ENCODE peak calls at places on chromosomes 12 and 14, in six cellular contexts. M is pancreas, U is mesothelial cell of epicardium, A is HT-29, E is posterior cingulate gyrus, N is ecto neural progenitor cell. D is an unnamed sample.

GRCh38 chr12:67426067-67426466 is 156.9 kb downstream of the CAND1 start:
- DNase-seq in U (no peak), E (no peak), N (no peak), A (no peak), M (peak; percentile 33), D (no peak)

GRCh38 chr12:2311001-2311778 is 258.4 kb downstream of the CACNA1C start:
- DNase-seq in A (no peak), E (no peak), U (no peak), M (no peak), N (no peak), D (no peak)

GRCh38 chr12:92467886-92468285 is 234.9 kb upstream of the PLEKHG7 start:
- DNase-seq in U (no peak), E (no peak), M (no peak), A (no peak), N (no peak), D (no peak)

GRCh38 chr12:132352896-132353800 is 23.8 kb upstream of the GALNT9 start:
- DNase-seq in M (no peak), U (no peak), N (no peak), E (peak; percentile 80), A (no peak), D (no peak)

GRCh38 chr14:54784657-54785056 is 118.0 kb downstream of the GCH1 start:
- DNase-seq in N (no peak), U (no peak), E (peak; percentile 39), A (no peak), M (no peak), D (no peak)

GRCh38 chr14:56119221-56119967 is 1.2 kb downstream of the PELI2 start:
- DNase-seq in U (no peak), N (no peak), M (peak; percentile 50), E (peak; percentile 81), A (peak; percentile 41), D (no peak)

GRCh38 chr14:37093364-37093763 is 79.0 kb downstream of the SLC25A21 start:
- DNase-seq in U (no peak), A (no peak), N (no peak), E (no peak), M (no peak), D (no peak)

GRCh38 chr14:74922752-74923401 is at the start of gene RPS6KL1:
- DNase-seq in A (peak; percentile 80), U (peak; percentile 67), N (peak; percentile 91), E (peak; percentile 98), M (peak; percentile 80), D (no peak)

GRCh38 chr14:20327005-20327869 is 5.8 kb downstream of the CCNB1IP1 start:
- DNase-seq in E (no peak), M (no peak), U (no peak), A (peak; percentile 71), N (no peak), D (no peak)

D was measured in keratinocyte.